ENCODE peak calls at places on chromosomes 3 and 15, in nine cellular contexts. One of them, this sample, is unnamed.

GRCh38 chr3:42376397-42376798 is 34.0 kb downstream of the LYZL4 start:
- DNase-seq in head of caudate nucleus: no peak
- DNase-seq in AG20443: peak; percentile 43
- DNase-seq in posterior vena cava: no peak
- DNase-seq in endothelial cell: no peak
- DNase-seq in mammary epithelial cell: peak; percentile 95
- DNase-seq in NCI-H1417: no peak
- DNase-seq in adrenal gland: peak; percentile 68
- DNase-seq in smooth muscle cell of the brain vasculature: peak; percentile 83
- DNase-seq in this sample: peak; percentile 64

GRCh38 chr15:70245932-70246622 is 148.4 kb upstream of the TLE3 start:
- DNase-seq in adrenal gland: peak; percentile 70
- DNase-seq in NCI-H1417: no peak
- DNase-seq in posterior vena cava: peak; percentile 82
- DNase-seq in endothelial cell: no peak
- DNase-seq in mammary epithelial cell: peak; percentile 81
- DNase-seq in AG20443: peak; percentile 41
- DNase-seq in smooth muscle cell of the brain vasculature: no peak
- DNase-seq in head of caudate nucleus: no peak
- DNase-seq in this sample: peak; percentile 67

GRCh38 chr15:73717802-73718201 is 33.6 kb downstream of the CD276 start:
- DNase-seq in head of caudate nucleus: no peak
- DNase-seq in NCI-H1417: no peak
- DNase-seq in AG20443: no peak
- DNase-seq in posterior vena cava: no peak
- DNase-seq in smooth muscle cell of the brain vasculature: no peak
- DNase-seq in adrenal gland: no peak
- DNase-seq in mammary epithelial cell: no peak
- DNase-seq in endothelial cell: no peak
- DNase-seq in this sample: no peak

GRCh38 chr3:146241523-146242240 is 9.2 kb downstream of the PLSCR4 start:
- DNase-seq in posterior vena cava: no peak
- DNase-seq in mammary epithelial cell: no peak
- DNase-seq in AG20443: no peak
- DNase-seq in smooth muscle cell of the brain vasculature: no peak
- DNase-seq in NCI-H1417: no peak
- DNase-seq in head of caudate nucleus: no peak
- DNase-seq in adrenal gland: peak; percentile 69
- DNase-seq in endothelial cell: no peak
- DNase-seq in this sample: no peak

GRCh38 chr15:97140216-97140615 is 809.7 kb downstream of the NR2F2 start:
- DNase-seq in NCI-H1417: peak; percentile 10
- DNase-seq in mammary epithelial cell: no peak
- DNase-seq in AG20443: no peak
- DNase-seq in endothelial cell: no peak
- DNase-seq in head of caudate nucleus: no peak
- DNase-seq in posterior vena cava: no peak
- DNase-seq in smooth muscle cell of the brain vasculature: no peak
- DNase-seq in adrenal gland: no peak
- DNase-seq in this sample: no peak

GRCh38 chr15:67415186-67415585 is 105.7 kb upstream of the C15orf61 start:
- DNase-seq in head of caudate nucleus: no peak
- DNase-seq in posterior vena cava: no peak
- DNase-seq in adrenal gland: no peak
- DNase-seq in AG20443: no peak
- DNase-seq in smooth muscle cell of the brain vasculature: no peak
- DNase-seq in endothelial cell: no peak
- DNase-seq in NCI-H1417: no peak
- DNase-seq in mammary epithelial cell: no peak
- DNase-seq in this sample: no peak

GRCh38 chr15:34620814-34621213 is 37.4 kb upstream of the GOLGA8B start:
- DNase-seq in head of caudate nucleus: no peak
- DNase-seq in endothelial cell: no peak
- DNase-seq in AG20443: no peak
- DNase-seq in smooth muscle cell of the brain vasculature: no peak
- DNase-seq in adrenal gland: no peak
- DNase-seq in posterior vena cava: no peak
- DNase-seq in mammary epithelial cell: no peak
- DNase-seq in NCI-H1417: peak; percentile 51
- DNase-seq in this sample: no peak

GRCh38 chr3:59425942-59426341 is 376.1 kb upstream of the CFAP20DC start:
- DNase-seq in mammary epithelial cell: no peak
- DNase-seq in adrenal gland: no peak
- DNase-seq in smooth muscle cell of the brain vasculature: no peak
- DNase-seq in endothelial cell: no peak
- DNase-seq in posterior vena cava: no peak
- DNase-seq in AG20443: no peak
- DNase-seq in head of caudate nucleus: no peak
- DNase-seq in NCI-H1417: no peak
- DNase-seq in this sample: no peak

GRCh38 chr15:31270767-31271166 is 55.9 kb upstream of the KLF13 start:
- DNase-seq in AG20443: peak; percentile 5
- DNase-seq in smooth muscle cell of the brain vasculature: no peak
- DNase-seq in posterior vena cava: peak; percentile 44
- DNase-seq in adrenal gland: peak; percentile 41
- DNase-seq in head of caudate nucleus: no peak
- DNase-seq in endothelial cell: no peak
- DNase-seq in mammary epithelial cell: no peak
- DNase-seq in NCI-H1417: no peak
- DNase-seq in this sample: no peak

GRCh38 chr3:122245513-122246174 is 62.2 kb downstream of the CASR start:
- DNase-seq in mammary epithelial cell: peak; percentile 46
- DNase-seq in adrenal gland: no peak
- DNase-seq in posterior vena cava: no peak
- DNase-seq in AG20443: peak; percentile 28
- DNase-seq in head of caudate nucleus: no peak
- DNase-seq in smooth muscle cell of the brain vasculature: no peak
- DNase-seq in NCI-H1417: no peak
- DNase-seq in endothelial cell: no peak
- DNase-seq in this sample: peak; percentile 18